ENCODE peak calls at places on chromosomes 7 and 10, in seven cellular contexts. E is sigmoid colon, F is SK-N-SH, R is K562, B is suprapubic skin, I is esophagus muscularis mucosa, A is transverse colon. X is an unnamed sample.

GRCh38 chr10:129913021-129913695 is 50.9 kb downstream of the EBF3 start:
- DNase-seq in R (no peak), A (no peak), E (no peak), I (no peak), B (no peak), F (no peak), X (no peak)

GRCh38 chr10:121158988-121159579 is 307.9 kb downstream of the WDR11 start:
- DNase-seq in E (no peak), I (no peak), R (no peak), F (no peak), B (no peak), A (peak; percentile 68), X (peak; percentile 40)

GRCh38 chr7:80232969-80233724 is 98.5 kb downstream of the GNAI1 start:
- DNase-seq in B (no peak), F (no peak), I (no peak), E (no peak), R (no peak), A (no peak), X (no peak)

GRCh38 chr10:72081772-72082590 is 6.4 kb downstream of the SPOCK2 start:
- DNase-seq in B (no peak), F (peak; percentile 23), I (no peak), E (peak; percentile 44), A (peak; percentile 43), R (no peak), X (peak; percentile 81)

GRCh38 chr10:90314718-90315117 is 543.1 kb downstream of the HTR7 start:
- DNase-seq in A (no peak), E (no peak), F (no peak), B (no peak), I (no peak), R (no peak), X (no peak)

GRCh38 chr10:6493521-6494451 is 86.3 kb downstream of the PRKCQ start:
- DNase-seq in E (no peak), F (no peak), A (no peak), I (peak; percentile 89), R (no peak), B (no peak), X (no peak)

GRCh38 chr10:68284007-68284406 is 47.9 kb upstream of the HNRNPH3 start:
- DNase-seq in E (no peak), R (no peak), I (no peak), F (no peak), A (no peak), B (no peak), X (no peak)

GRCh38 chr10:15824498-15824897 is 35.8 kb downstream of the MINDY3 start:
- DNase-seq in F (peak; percentile 2), I (no peak), E (no peak), A (no peak), R (no peak), B (no peak), X (no peak)

GRCh38 chr10:73589538-73590126 is 1.5 kb downstream of the USP54 start:
- DNase-seq in A (no peak), R (no peak), I (no peak), E (no peak), F (no peak), B (no peak), X (peak; percentile 30)

GRCh38 chr7:143882611-143883078 is 19.3 kb downstream of the TCAF1 start:
- DNase-seq in A (peak; percentile 40), B (peak; percentile 85), E (peak; percentile 86), F (peak; percentile 96), I (peak; percentile 91), R (peak; percentile 14), X (peak; percentile 39)

GRCh38 chr7:78433421-78433820 is 634.8 kb downstream of the PHTF2 start:
- DNase-seq in I (no peak), B (no peak), E (no peak), R (no peak), A (no peak), F (no peak), X (no peak)

GRCh38 chr7:149838992-149839408 is 825 bp downstream of the ZNF862 start:
- DNase-seq in A (no peak), E (peak; percentile 54), I (no peak), R (peak; percentile 18), F (peak; percentile 49), B (no peak), X (no peak)

GRCh38 chr10:44186150-44186549 is 198.7 kb downstream of the CXCL12 start:
- DNase-seq in E (peak; percentile 66), I (peak; percentile 91), R (no peak), B (no peak), A (no peak), F (no peak), X (no peak)

GRCh38 chr7:40300146-40300655 is 165.4 kb downstream of the SUGCT start:
- DNase-seq in I (no peak), R (no peak), F (no peak), E (no peak), B (no peak), A (no peak), X (no peak)

GRCh38 chr7:79403451-79403850 is 50.0 kb downstream of the MAGI2 start:
- DNase-seq in F (no peak), A (no peak), R (no peak), E (no peak), I (no peak), B (no peak), X (no peak)

GRCh38 chr10:68223535-68224165 is 8.3 kb downstream of the ATOH7 start:
- DNase-seq in I (peak; percentile 64), A (peak; percentile 27), E (no peak), F (no peak), R (no peak), B (no peak), X (no peak)

GRCh38 chr7:74482629-74483401 is 29.1 kb downstream of the GTF2IRD1 start:
- DNase-seq in F (no peak), R (no peak), I (no peak), A (no peak), B (no peak), E (no peak), X (no peak)

GRCh38 chr7:150897502-150898474 is 45.5 kb downstream of the AOC1 start:
- DNase-seq in B (no peak), E (no peak), A (peak; percentile 37), F (no peak), I (peak; percentile 26), R (peak; percentile 10), X (no peak)

GRCh38 chr10:15344876-15345285 is 26.2 kb downstream of the FAM171A1 start:
- DNase-seq in A (no peak), I (no peak), E (no peak), F (no peak), B (no peak), R (no peak), X (no peak)

GRCh38 chr7:128135275-128136214 is 104.3 kb upstream of the LRRC4 start:
- DNase-seq in R (peak; percentile 98), E (no peak), B (no peak), A (peak; percentile 43), F (peak; percentile 98), I (peak; percentile 91), X (peak; percentile 59)

GRCh38 chr10:93992400-93993030 is 1.2 kb upstream of the PLCE1 start:
- DNase-seq in B (no peak), I (no peak), A (no peak), F (no peak), R (no peak), E (no peak), X (no peak)

DNA sequence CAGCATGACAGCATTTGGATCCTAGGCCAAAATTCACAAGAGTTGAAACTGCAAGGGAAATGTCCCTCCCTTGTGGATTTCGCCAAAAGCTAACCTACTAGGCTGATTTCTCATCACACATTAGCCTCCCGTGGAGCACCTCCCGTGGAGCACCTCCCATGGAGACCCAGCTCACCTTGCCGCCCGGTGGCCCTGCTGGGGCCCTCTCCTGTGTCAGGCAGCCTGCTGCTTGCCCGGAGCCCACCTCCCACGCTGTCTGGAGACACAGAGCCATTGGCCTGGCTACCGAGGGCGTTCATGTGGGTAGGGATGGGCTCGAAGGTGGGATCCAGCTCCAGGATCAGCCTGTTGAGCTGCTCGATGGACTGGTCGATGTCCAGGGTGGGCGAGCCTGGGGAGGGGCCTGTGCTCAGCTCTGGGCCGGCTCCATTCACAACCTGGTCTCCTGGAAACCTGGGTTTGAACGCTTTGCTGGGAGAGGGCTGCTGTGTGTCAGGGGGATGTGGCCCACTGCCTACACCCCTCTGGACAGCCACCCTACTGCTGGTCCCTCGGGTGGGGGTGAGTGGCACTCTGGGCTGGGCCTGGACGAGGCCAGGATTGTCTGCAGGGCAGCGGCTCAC is 213.6 kb downstream of the TNS3 start:
- DNase-seq in R (no peak), B (no peak), E (no peak), A (no peak), I (no peak), F (no peak), X (no peak)
- TF ChIP-seq EP300 in R (no peak), B (no peak), E (no peak), A (no peak), I (no peak), F (no peak), X (no peak)

DNA sequence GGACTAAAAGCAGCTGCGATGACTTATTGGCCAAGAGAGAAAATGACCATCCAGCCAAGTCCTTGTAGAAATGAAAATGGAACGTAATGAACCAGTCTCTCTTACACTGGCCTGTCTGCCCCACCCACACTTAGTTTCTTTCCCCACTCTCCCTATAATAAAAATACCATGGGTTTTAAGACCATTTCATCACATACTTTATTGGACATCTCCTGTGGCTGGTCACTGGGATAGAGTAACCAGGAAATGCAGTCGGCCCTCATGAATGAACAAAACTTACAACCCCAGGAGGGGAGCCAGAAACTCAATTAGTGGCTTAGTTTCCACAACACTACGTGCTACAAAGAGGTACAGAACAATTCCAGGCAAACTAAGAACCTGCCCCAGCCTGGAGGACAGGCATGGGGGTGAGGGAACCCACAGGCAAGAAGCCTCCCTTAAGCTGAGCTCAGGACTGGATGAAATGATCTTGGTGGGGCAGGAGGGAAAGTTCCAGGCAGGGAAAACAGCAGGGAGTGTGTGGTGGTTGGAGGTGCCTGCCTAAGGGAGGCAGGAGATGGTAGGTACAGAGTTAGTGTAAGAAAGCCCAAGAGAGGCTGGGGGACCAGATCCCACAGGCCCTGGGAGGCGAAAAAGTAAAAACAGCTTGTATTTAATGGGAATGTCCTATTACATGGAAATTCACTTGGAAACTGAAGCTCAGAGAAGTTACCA is 29.6 kb downstream of the MKI67 start:
- DNase-seq in E (no peak), A (no peak), R (no peak), I (no peak), B (no peak), F (no peak), X (no peak)
- TF ChIP-seq POLR2AphosphoS5 in E (no peak), A (no peak), R (no peak), I (no peak), B (no peak), F (no peak), X (no peak)

GRCh38 chr10:67141300-67141699 is 215.5 kb downstream of the LRRTM3 start:
- DNase-seq in B (no peak), F (no peak), A (no peak), R (no peak), E (no peak), I (no peak), X (no peak)
- TF ChIP-seq EP300 in B (no peak), F (no peak), A (no peak), R (no peak), E (no peak), I (no peak), X (no peak)

DNA sequence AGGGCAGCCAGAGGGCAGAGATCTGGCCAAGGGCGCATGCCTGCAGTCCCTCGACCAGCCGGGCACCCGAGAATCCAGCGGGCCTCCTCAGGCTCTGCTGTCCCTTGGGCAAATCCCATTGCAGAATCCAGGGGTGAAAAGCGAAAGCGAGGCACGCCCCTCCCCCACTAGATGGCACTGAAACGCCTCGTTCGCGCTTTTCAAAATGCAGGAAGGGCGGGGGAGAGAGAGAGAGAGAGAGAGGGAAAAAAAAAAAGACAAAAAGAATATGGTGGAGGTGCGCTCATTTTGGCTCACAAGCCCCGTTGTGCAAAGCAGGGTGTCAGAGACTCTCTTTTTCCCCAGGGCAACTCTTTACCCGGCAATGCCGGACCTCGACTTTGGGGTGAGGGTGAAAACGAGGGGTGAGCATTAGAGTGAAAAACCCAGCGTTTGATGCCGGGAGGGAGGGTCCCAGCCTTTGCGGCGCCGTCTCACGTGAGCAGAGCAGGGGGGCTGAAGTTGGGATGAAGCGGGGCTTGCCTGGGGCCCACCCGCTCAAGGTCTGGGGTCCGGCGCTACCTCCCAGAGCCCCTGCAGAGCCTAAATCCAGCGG is 2.5 kb upstream of the TMEM178B start:
- DNase-seq in B (no peak), R (peak; percentile 51), A (peak; percentile 10), I (no peak), F (peak; percentile 91), E (peak; percentile 72), X (no peak)
- TF ChIP-seq POLR2AphosphoS5 in B (no peak), R (no peak), A (no peak), I (no peak), F (no peak), E (no peak), X (no peak)